ENCODE peak calls at places on chromosomes 11 and 22, in six cellular contexts. Z, Q, E, R, H and J are unnamed samples.

GRCh38 chr11:96228911-96229310 is 114.1 kb downstream of the MAML2 start:
- DNase-seq in H (no peak), Z (no peak), Q (no peak), R (no peak), E (no peak), J (no peak)

GRCh38 chr22:37464181-37464580 is 22.0 kb downstream of the MFNG start:
- DNase-seq in E (no peak), Q (peak; percentile 35), R (peak; percentile 19), Z (no peak), H (no peak), J (no peak)

GRCh38 chr22:28222976-28223375 is 303.9 kb upstream of the PITPNB start:
- DNase-seq in Q (no peak), R (no peak), Z (no peak), E (no peak), H (no peak), J (no peak)

GRCh38 chr11:75498556-75499255 is 27.0 kb downstream of the GDPD5 start:
- DNase-seq in Z (no peak), E (no peak), R (no peak), Q (no peak), H (no peak), J (no peak)

GRCh38 chr11:122170815-122171475 is 54.9 kb upstream of the BLID start:
- DNase-seq in Q (peak; percentile 26), Z (no peak), H (no peak), E (no peak), R (no peak), J (no peak)

GRCh38 chr11:45211732-45212131 is 65.3 kb downstream of the PRDM11 start:
- DNase-seq in E (no peak), H (no peak), R (no peak), Z (no peak), Q (no peak), J (no peak)

GRCh38 chr11:102191832-102192231 is 81.6 kb downstream of the YAP1 start:
- DNase-seq in E (peak; percentile 66), H (no peak), R (no peak), Z (no peak), Q (no peak), J (no peak)

GRCh38 chr11:19951558-19952083 is 208.7 kb downstream of the DBX1 start:
- DNase-seq in Q (peak; percentile 81), Z (peak; percentile 35), E (peak; percentile 70), R (peak; percentile 49), H (peak; percentile 57), J (peak; percentile 39)

GRCh38 chr11:88171982-88172381 is 3.3 kb downstream of the RAB38 start:
- DNase-seq in E (no peak), R (no peak), Q (no peak), Z (no peak), H (no peak), J (no peak)

GRCh38 chr11:73662445-73663157 is 16.2 kb downstream of the PLEKHB1 start:
- DNase-seq in Z (no peak), R (no peak), Q (no peak), E (no peak), H (no peak), J (no peak)

GRCh38 chr11:102177974-102178631 is 67.9 kb downstream of the YAP1 start:
- DNase-seq in H (no peak), Q (peak; percentile 88), Z (peak; percentile 85), R (no peak), E (peak; percentile 85), J (peak; percentile 79)

GRCh38 chr22:46297151-46297819 is 615 bp downstream of the GTSE1 start:
- DNase-seq in Z (no peak), H (peak; percentile 29), E (peak; percentile 11), Q (peak; percentile 46), R (no peak), J (peak; percentile 66)

DNA sequence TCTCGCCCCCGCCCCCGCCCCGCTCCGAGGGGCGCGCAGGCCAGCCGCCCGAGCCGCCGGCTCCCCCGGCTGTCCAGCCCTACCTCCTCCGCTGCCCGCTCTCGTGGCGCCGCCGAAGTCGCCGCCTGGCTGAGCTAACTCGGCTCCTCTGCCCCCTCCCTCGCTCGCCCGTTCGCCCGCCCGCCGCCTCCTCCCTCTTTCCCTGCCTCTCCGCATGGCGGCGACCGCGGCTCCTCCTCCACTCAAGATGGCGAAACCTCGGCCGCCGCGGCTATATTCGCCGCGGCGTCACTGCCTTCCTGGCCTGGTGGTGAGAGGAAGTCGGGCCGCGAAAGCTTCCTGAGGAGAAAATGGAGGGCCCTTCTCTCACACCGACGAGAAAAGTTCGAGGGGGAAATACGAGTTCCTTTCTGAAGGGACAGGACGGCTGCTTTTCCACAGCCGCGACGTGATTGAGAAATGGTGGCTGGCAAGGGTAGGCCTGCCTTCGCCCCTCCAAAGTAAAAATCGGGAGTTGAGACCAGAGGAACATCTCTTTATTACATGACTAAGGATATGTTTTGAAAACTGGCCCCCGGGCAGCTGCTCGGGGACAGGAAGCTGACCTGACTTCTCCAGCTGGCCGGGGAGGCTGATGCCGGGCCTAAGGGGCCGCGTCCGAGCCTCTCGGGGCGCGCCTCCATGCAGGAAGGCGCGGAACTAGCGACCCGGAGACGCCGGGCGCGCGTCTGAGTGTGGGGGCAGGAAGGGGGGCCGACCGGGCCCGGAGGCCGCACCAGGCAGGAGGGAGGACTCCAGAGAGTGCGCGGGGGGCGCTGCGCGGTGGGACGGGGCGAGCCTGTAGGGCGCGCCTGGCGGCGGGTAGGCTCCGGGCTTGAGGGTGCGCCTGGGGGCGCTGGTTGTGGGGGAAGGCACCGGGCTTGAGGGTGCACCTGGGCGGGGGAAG is at the start of gene DDX6:
- DNase-seq in H (peak; percentile 92), Z (peak; percentile 62), Q (peak; percentile 86), R (peak; percentile 19), E (peak; percentile 67), J (peak; percentile 95)
- TF ChIP-seq POLR2A in H (peak; percentile 94), Z (peak; percentile 62), Q (no peak), R (peak; percentile 82), E (peak; percentile 83), J (peak; percentile 66)

DNA sequence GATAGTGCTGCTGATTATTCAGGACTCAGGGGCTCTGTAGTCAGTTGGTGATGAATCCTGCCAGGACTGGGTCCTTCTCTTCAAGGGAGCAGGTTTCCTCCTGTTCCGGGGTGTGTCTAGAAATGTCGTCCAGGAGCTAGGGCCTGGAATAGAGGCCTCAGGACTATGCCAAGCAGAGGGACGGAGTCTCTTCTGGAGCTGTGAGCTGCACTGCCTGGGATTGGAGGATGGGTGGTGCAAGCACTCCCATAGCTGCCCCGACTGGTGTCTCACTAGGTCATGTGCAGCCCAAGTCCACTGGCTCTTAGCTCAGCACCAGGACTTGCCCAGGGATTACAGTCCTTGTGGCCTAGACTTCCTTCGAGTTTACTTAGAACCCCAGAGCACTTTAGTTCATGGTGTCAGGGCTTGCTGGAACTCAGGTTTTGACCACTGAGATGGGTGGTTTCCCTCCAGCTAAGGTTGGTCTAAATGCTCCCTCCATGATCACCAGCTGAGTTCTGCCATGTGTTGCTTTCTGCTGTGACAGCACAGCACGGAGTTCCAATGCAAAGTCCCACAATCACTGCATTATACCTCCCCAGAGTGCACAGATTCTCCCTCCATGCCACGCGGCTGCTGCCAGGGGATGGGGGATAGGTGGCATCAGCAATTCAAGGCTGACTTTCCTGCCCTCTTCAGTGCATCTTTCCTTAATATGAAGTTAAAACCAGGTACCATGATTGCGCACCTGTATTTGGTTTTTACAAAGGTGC is 42.6 kb upstream of the SHANK2 start:
- DNase-seq in Z (no peak), R (no peak), E (no peak), Q (no peak), H (no peak), J (no peak)
- TF ChIP-seq MAX in Z (no peak), R (no peak), E (no peak), Q (no peak), H (no peak), J (no peak)

GRCh38 chr11:46330154-46330886 is 16.9 kb upstream of the DGKZ start:
- DNase-seq in Q (no peak), E (no peak), Z (no peak), H (no peak), R (no peak), J (peak; percentile 60)
- TF ChIP-seq MYC in Q (no peak), E (no peak), Z (no peak), H (no peak), R (no peak), J (no peak)

DNA sequence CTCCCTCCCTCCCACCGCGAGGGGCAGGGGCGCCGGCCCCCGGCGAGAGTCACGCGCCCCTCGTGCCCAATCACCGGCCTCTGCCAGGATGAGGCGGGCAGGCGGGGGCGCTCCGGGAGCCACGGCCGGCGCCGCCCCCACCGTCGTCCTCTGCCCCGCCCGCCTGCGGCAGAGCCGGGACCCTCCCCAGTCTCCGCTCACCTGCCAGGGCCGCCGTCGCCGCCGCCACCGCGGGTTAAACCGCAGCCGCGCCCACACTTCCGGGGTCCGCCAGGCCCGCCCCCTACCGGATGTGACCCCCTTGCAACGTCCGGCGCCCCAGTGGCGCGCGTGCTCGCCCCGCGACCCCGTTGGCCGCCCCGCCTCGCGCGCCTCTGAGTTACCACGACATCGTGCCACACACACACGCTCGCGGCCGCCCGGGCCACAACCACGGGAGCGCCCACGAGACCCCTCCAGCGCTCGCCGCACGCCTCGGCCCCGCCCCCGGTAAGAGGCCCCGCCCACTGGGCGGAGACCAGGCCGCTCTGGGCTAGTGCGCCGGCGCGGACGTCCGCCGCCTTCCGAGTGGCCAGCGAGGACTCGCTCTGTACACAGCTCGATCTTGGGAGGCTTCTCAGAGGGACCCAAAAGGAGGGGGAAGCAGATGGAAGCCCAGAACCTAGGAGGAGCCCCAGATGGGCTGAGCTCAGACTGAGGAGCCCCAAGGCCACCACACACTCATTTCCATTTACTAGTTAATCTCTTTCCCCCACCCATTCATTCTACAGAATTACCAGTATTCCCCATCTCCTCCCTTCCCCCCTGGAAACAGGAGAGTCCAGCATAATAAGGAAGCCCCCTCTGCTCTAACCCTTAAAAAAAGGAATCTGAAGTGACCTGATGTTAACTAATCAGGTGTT is at the start of gene VPS37C:
- DNase-seq in Z (peak; percentile 97), Q (peak; percentile 85), H (peak; percentile 98), E (peak; percentile 69), R (peak; percentile 71), J (peak; percentile 95)
- TF ChIP-seq POLR2A in Z (peak; percentile 84), Q (peak; percentile 73), H (peak; percentile 90), E (peak; percentile 77), R (peak; percentile 86), J (peak; percentile 93)

GRCh38 chr22:44537016-44537936 is 39.2 kb upstream of the RTL6 start:
- DNase-seq in R (no peak), H (no peak), E (no peak), Z (no peak), Q (no peak), J (no peak)
- TF ChIP-seq MAX in R (no peak), H (no peak), E (no peak), Z (no peak), Q (no peak), J (no peak)

DNA sequence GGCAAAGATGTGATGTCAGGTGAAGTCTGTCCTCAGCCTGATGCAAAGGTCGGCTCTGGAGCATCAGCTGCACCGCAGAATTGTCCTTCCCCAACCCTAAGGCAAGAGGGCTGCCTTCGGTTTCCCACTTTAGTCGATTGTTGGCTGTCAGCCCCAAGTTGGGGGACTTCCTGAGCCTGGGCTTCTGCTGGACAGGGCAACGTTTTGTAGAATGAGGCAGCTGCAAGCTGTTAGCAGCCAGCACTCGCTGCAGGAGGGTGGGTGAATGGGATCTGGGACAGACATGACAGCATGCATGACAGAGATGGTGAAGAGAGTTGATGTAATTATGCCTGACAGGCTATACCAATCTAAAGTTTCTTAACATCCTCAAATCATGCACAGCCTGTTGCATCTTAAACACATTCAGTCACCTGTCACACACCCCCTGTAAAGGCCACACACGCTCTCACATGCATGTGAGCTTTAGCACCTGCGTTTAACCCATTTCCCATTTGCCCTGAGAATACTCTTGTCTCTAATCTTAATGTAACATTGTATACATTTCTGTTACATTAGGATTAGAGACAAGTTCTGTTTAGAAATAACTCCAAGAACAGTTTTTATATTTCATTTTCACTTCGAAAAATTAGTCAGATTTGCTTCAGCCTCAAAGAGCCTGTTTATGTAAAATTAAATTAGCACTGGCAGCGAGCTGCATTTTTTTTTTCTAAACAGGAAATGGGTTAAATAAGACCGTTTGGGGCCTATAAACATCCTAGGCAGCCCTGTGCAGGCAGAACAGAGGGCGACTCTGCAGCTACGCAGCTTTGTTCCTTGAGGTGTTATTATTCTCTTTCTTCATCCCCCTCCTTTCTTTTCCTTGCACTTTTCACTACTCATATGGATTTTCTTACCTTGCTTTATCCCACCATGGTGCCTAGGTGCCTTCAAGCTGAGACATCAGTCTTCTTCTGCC is 49.0 kb downstream of the CWC15 start:
- DNase-seq in H (no peak), Q (peak; percentile 28), E (no peak), R (no peak), Z (no peak), J (no peak)
- TF ChIP-seq MYC in H (no peak), Q (no peak), E (no peak), R (no peak), Z (no peak), J (no peak)